ENCODE peak calls at places on chromosome 22, in four cellular contexts. D is iris pigment epithelial cell; Y is activated CD4-positive, alpha-beta T cell treated with anti-CD3 and anti-CD28 coated beads for 24 hours; Q is AG09309. N is an unnamed sample.

GRCh38 chr22:37254206-37254866 is 10.3 kb upstream of the RAC2 start:
- DNase-seq in D (peak; percentile 82), Y (no peak), Q (no peak), N (peak; percentile 73)

GRCh38 chr22:44497218-44497903 is 672 bp downstream of the RTL6 start:
- DNase-seq in D (peak; percentile 9), Y (no peak), Q (no peak), N (peak; percentile 53)

GRCh38 chr22:49046546-49047305 is 780.9 kb downstream of the BRD1 start:
- DNase-seq in D (no peak), Y (peak; percentile 9), Q (no peak), N (no peak)

GRCh38 chr22:27224485-27225364 is 567.3 kb downstream of the MIAT start:
- DNase-seq in D (peak; percentile 69), Y (no peak), Q (peak; percentile 46), N (no peak)

GRCh38 chr22:45678961-45679912 is 7.6 kb downstream of the ATXN10 start:
- DNase-seq in D (peak; percentile 69), Y (no peak), Q (peak; percentile 61), N (peak; percentile 89)

GRCh38 chr22:49400866-49401598 is 426.6 kb downstream of the BRD1 start:
- DNase-seq in D (no peak), Y (no peak), Q (no peak), N (no peak)

GRCh38 chr22:39518996-39519680 is 1.2 kb upstream of the ATF4 start:
- DNase-seq in D (peak; percentile 71), Y (no peak), Q (no peak), N (peak; percentile 57)

GRCh38 chr22:19891350-19892248 is 36.9 kb upstream of the GNB1L start:
- DNase-seq in D (peak; percentile 89), Y (peak; percentile 83), Q (no peak), N (peak; percentile 84)

N was measured in fibroblast of mammary gland.